ENCODE peak calls at places on chromosome 1, in seven cellular contexts. I, G, U, V, H, O and F are unnamed samples.

GRCh38 chr1:91640877-91641526 is 140.4 kb downstream of the CDC7 start:
- DNase-seq in V (no peak), U (no peak), I (no peak), G (no peak), H (no peak), O (no peak), F (no peak)

GRCh38 chr1:87279966-87280535 is 48.6 kb upstream of the LMO4 start:
- DNase-seq in O (no peak), I (no peak), V (no peak), U (no peak), H (no peak), G (peak), F (no peak)

GRCh38 chr1:147167361-147167760 is 4.9 kb downstream of the PRKAB2 start:
- DNase-seq in G (peak), O (no peak), U (no peak), I (no peak), V (peak), H (no peak), F (no peak)

GRCh38 chr1:53281180-53281579 is 42.9 kb upstream of the MAGOH start:
- DNase-seq in U (no peak), H (no peak), G (no peak), V (no peak), I (no peak), O (no peak), F (no peak)

GRCh38 chr1:55938376-55938850 is 641.0 kb downstream of the PLPP3 start:
- DNase-seq in H (no peak), G (no peak), V (no peak), I (peak), U (no peak), O (no peak), F (no peak)

GRCh38 chr1:178397678-178398077 is 99.1 kb downstream of the CLEC20A start:
- DNase-seq in G (peak), O (no peak), V (no peak), H (no peak), I (no peak), U (no peak), F (no peak)

GRCh38 chr1:47688161-47688560 is 250.3 kb downstream of the FOXD2 start:
- DNase-seq in V (no peak), U (peak), G (no peak), H (no peak), I (no peak), O (no peak), F (no peak)

GRCh38 chr1:26535201-26535600 is 5.6 kb downstream of the RPS6KA1 start:
- DNase-seq in U (no peak), O (no peak), V (no peak), I (no peak), H (no peak), G (no peak), F (no peak)

GRCh38 chr1:164640673-164641352 is 81.8 kb downstream of the PBX1 start:
- DNase-seq in G (no peak), V (no peak), O (no peak), H (no peak), I (no peak), U (no peak), F (no peak)

GRCh38 chr1:200888349-200888838 is 6.3 kb upstream of the INAVA start:
- DNase-seq in O (no peak), V (peak), G (no peak), H (no peak), U (no peak), I (no peak), F (no peak)

GRCh38 chr1:80722611-80723010 is 1078.1 kb upstream of the ADGRL2 start:
- DNase-seq in I (no peak), V (no peak), U (no peak), O (no peak), G (no peak), H (no peak), F (no peak)

GRCh38 chr1:53579221-53580008 is 120.2 kb downstream of the DMRTB1 start:
- DNase-seq in H (no peak), O (no peak), G (no peak), U (peak), V (no peak), I (no peak), F (no peak)

GRCh38 chr1:38624341-38625039 is 235.1 kb downstream of the RRAGC start:
- DNase-seq in O (no peak), G (no peak), V (no peak), H (no peak), U (peak), I (peak), F (no peak)

GRCh38 chr1:157403203-157403602 is 149.1 kb downstream of the FCRL5 start:
- DNase-seq in I (no peak), U (peak), H (no peak), G (peak), V (peak), O (no peak), F (no peak)